ENCODE peak calls at places on chromosomes 1 and 21, in six cellular contexts. Y is sciatic nerve; T is T-helper 17 cell; C is effector memory CD8-positive, alpha-beta T cell; A is naive thymus-derived CD8-positive, alpha-beta T cell; X is A549. M is an unnamed sample.

GRCh38 chr1:178885869-178886268 is 15.0 kb upstream of the ANGPTL1 start:
- ATAC-seq in Y (no peak), T (no peak), C (no peak), A (no peak), X (no peak), M (no peak)

GRCh38 chr1:19762175-19762779 is 37.4 kb downstream of the TMCO4 start:
- ATAC-seq in Y (peak; percentile 56), T (no peak), C (no peak), A (no peak), X (peak; percentile 86), M (peak; percentile 44)

GRCh38 chr1:45957684-45958083 is 154.3 kb downstream of the MAST2 start:
- ATAC-seq in Y (no peak), T (no peak), C (no peak), A (no peak), X (no peak), M (no peak)

GRCh38 chr1:115461526-115461925 is 123.5 kb upstream of the NGF start:
- ATAC-seq in Y (no peak), T (no peak), C (no peak), A (no peak), X (no peak), M (no peak)

GRCh38 chr1:6184083-6184783 is 4.1 kb upstream of the CHD5 start:
- ATAC-seq in Y (no peak), T (no peak), C (no peak), A (no peak), X (peak; percentile 9), M (peak; percentile 11)

GRCh38 chr1:212691561-212692071 is 8.0 kb downstream of the BATF3 start:
- ATAC-seq in Y (no peak), T (no peak), C (no peak), A (no peak), X (no peak), M (no peak)

GRCh38 chr1:87084247-87084836 is 169.9 kb downstream of the HS2ST1 start:
- ATAC-seq in Y (peak; percentile 67), T (peak; percentile 50), C (peak; percentile 41), A (peak; percentile 17), X (peak; percentile 42), M (peak; percentile 80)

GRCh38 chr1:92903765-92904164 is 57.5 kb downstream of the DIPK1A start:
- ATAC-seq in Y (no peak), T (no peak), C (no peak), A (no peak), X (no peak), M (no peak)

GRCh38 chr1:157133431-157133830 is 4.8 kb downstream of the ETV3 start:
- ATAC-seq in Y (no peak), T (peak; percentile 65), C (peak; percentile 38), A (peak; percentile 54), X (no peak), M (no peak)

GRCh38 chr1:241849345-241849695 is 1.3 kb downstream of the EXO1 start:
- ATAC-seq in Y (no peak), T (no peak), C (no peak), A (no peak), X (no peak), M (peak; percentile 47)

GRCh38 chr1:44545961-44546360 is 128.3 kb downstream of the TMEM53 start:
- ATAC-seq in Y (no peak), T (no peak), C (no peak), A (no peak), X (no peak), M (no peak)

GRCh38 chr21:41147096-41147978 is 20.6 kb upstream of the BACE2 start:
- ATAC-seq in Y (no peak), T (no peak), C (no peak), A (no peak), X (peak; percentile 36), M (no peak)

GRCh38 chr1:231853588-231854207 is 227.1 kb downstream of the DISC1 start:
- ATAC-seq in Y (no peak), T (no peak), C (no peak), A (no peak), X (no peak), M (no peak)

GRCh38 chr1:220983877-220984635 is 104.8 kb downstream of the HLX start:
- ATAC-seq in Y (no peak), T (no peak), C (no peak), A (no peak), X (peak; percentile 54), M (no peak)

GRCh38 chr1:213539464-213539863 is 448.3 kb upstream of the PROX1 start:
- ATAC-seq in Y (no peak), T (no peak), C (no peak), A (no peak), X (no peak), M (no peak)

GRCh38 chr1:227903614-227904501 is 43.9 kb downstream of the WNT9A start:
- ATAC-seq in Y (no peak), T (no peak), C (no peak), A (no peak), X (no peak), M (no peak)

GRCh38 chr1:27935721-27936120 is 921 bp downstream of the SMPDL3B start:
- ATAC-seq in Y (no peak), T (no peak), C (no peak), A (no peak), X (no peak), M (no peak)

GRCh38 chr1:66256629-66257575 is 277.1 kb upstream of the SGIP1 start:
- ATAC-seq in Y (no peak), T (no peak), C (no peak), A (no peak), X (no peak), M (peak; percentile 67)

GRCh38 chr1:3306583-3307285 is 147.7 kb upstream of the ARHGEF16 start:
- ATAC-seq in Y (no peak), T (no peak), C (no peak), A (no peak), X (no peak), M (no peak)

GRCh38 chr1:220093361-220094015 is 444 bp upstream of the IARS2 start:
- ATAC-seq in Y (peak; percentile 4), T (peak; percentile 1), C (no peak), A (no peak), X (no peak), M (no peak)

GRCh38 chr1:198443374-198444233 is 96.9 kb downstream of the ATP6V1G3 start:
- ATAC-seq in Y (no peak), T (no peak), C (no peak), A (no peak), X (peak; percentile 100), M (peak; percentile 90)

GRCh38 chr1:212477014-212477679 is 44.4 kb downstream of the NENF start:
- ATAC-seq in Y (peak; percentile 90), T (peak; percentile 99), C (peak; percentile 87), A (peak; percentile 99), X (peak; percentile 95), M (peak; percentile 99)

GRCh38 chr1:168343566-168343965 is 62.9 kb downstream of the TBX19 start:
- ATAC-seq in Y (peak; percentile 13), T (no peak), C (no peak), A (no peak), X (peak; percentile 83), M (peak; percentile 53)

GRCh38 chr21:35737425-35737824 is 322.9 kb downstream of the SETD4 start:
- ATAC-seq in Y (no peak), T (no peak), C (no peak), A (no peak), X (no peak), M (no peak)

GRCh38 chr1:198643827-198644226 is 5.0 kb downstream of the PTPRC start:
- ATAC-seq in Y (no peak), T (no peak), C (no peak), A (peak; percentile 19), X (no peak), M (no peak)

GRCh38 chr1:32126770-32127169 is 18.9 kb downstream of the KPNA6 start:
- ATAC-seq in Y (no peak), T (no peak), C (no peak), A (no peak), X (no peak), M (no peak)

GRCh38 chr1:180482425-180483275 is 19.7 kb downstream of the ACBD6 start:
- ATAC-seq in Y (peak; percentile 36), T (peak; percentile 55), C (peak; percentile 47), A (no peak), X (peak; percentile 78), M (peak; percentile 77)

GRCh38 chr21:14290584-14290983 is 74.6 kb downstream of the RBM11 start:
- ATAC-seq in Y (no peak), T (no peak), C (no peak), A (no peak), X (no peak), M (no peak)

GRCh38 chr21:44943005-44943685 is 3.3 kb downstream of the SLX9 start:
- ATAC-seq in Y (no peak), T (no peak), C (no peak), A (no peak), X (no peak), M (no peak)

GRCh38 chr1:229258031-229258850 is 12.7 kb upstream of the RAB4A start:
- ATAC-seq in Y (peak; percentile 87), T (peak; percentile 51), C (peak; percentile 42), A (peak; percentile 57), X (peak; percentile 91), M (peak; percentile 93)

GRCh38 chr1:107683198-107683657 is 281.8 kb downstream of the VAV3 start:
- ATAC-seq in Y (no peak), T (no peak), C (no peak), A (no peak), X (peak; percentile 95), M (no peak)